ENCODE peak calls at places on chromosome 3, in five cellular contexts. S is tibial artery, O is body of pancreas, T is neural progenitor cell, G is bronchial epithelial cell. C is an unnamed sample.

GRCh38 chr3:36700537-36701248 is 63.7 kb downstream of the DCLK3 start:
- DNase-seq in T (peak; percentile 74), S (no peak), G (peak; percentile 63), O (peak; percentile 51), C (peak; percentile 81)

GRCh38 chr3:43768594-43768993 is 77.9 kb downstream of the ABHD5 start:
- DNase-seq in G (peak; percentile 79), T (no peak), S (peak; percentile 77), O (peak; percentile 12), C (peak; percentile 27)

GRCh38 chr3:63918321-63918720 is 6.1 kb upstream of the SCAANT1 start:
- DNase-seq in S (no peak), T (no peak), G (peak; percentile 54), O (no peak), C (peak; percentile 39)

GRCh38 chr3:44952689-44953088 is 23.3 kb downstream of the ZDHHC3 start:
- DNase-seq in S (no peak), O (no peak), G (no peak), T (no peak), C (no peak)

GRCh38 chr3:16318216-16318615 is 53.2 kb downstream of the OXNAD1 start:
- DNase-seq in O (no peak), G (no peak), S (no peak), T (no peak), C (no peak)

GRCh38 chr3:108243243-108243642 is 21.0 kb upstream of the IFT57 start:
- DNase-seq in O (no peak), S (no peak), T (no peak), G (no peak), C (peak; percentile 57)

GRCh38 chr3:10964537-10965167 is 27.9 kb upstream of the SLC6A1 start:
- DNase-seq in G (peak; percentile 22), T (peak; percentile 79), O (no peak), S (no peak), C (peak; percentile 48)

GRCh38 chr3:58899159-58899952 is 150.5 kb downstream of the CFAP20DC start:
- DNase-seq in G (peak; percentile 30), T (no peak), S (peak; percentile 62), O (peak; percentile 6), C (peak; percentile 47)

GRCh38 chr3:164332856-164333802 is 745.2 kb downstream of the SI start:
- DNase-seq in O (no peak), S (no peak), T (peak; percentile 82), G (no peak), C (no peak)

GRCh38 chr3:193727089-193727488 is 134.1 kb downstream of the OPA1 start:
- DNase-seq in O (no peak), T (no peak), S (no peak), G (no peak), C (no peak)

GRCh38 chr3:153443961-153444360 is 281.9 kb downstream of the RAP2B start:
- DNase-seq in S (no peak), T (peak; percentile 4), G (peak; percentile 8), O (no peak), C (peak; percentile 65)

GRCh38 chr3:151395806-151396205 is 11.3 kb upstream of the P2RY12 start:
- DNase-seq in T (no peak), G (peak; percentile 97), S (no peak), O (no peak), C (peak; percentile 71)

GRCh38 chr3:147945968-147946519 is 536.9 kb downstream of the ZIC1 start:
- DNase-seq in G (peak; percentile 30), O (peak; percentile 57), S (no peak), T (peak; percentile 23), C (peak; percentile 61)

GRCh38 chr3:101836907-101837598 is 12.3 kb upstream of the NFKBIZ start:
- DNase-seq in T (no peak), O (peak; percentile 28), G (peak; percentile 75), S (no peak), C (peak; percentile 67)

GRCh38 chr3:104933981-104934380 is 432.7 kb upstream of the ALCAM start:
- DNase-seq in T (no peak), O (no peak), G (no peak), S (no peak), C (no peak)

GRCh38 chr3:71602256-71602655 is 18.7 kb upstream of the FOXP1 start:
- DNase-seq in O (no peak), S (no peak), T (no peak), G (no peak), C (no peak)

GRCh38 chr3:156246939-156247725 is 126.8 kb downstream of the KCNAB1 start:
- DNase-seq in T (no peak), O (no peak), G (peak; percentile 42), S (no peak), C (no peak)

GRCh38 chr3:10703875-10704274 is 112.2 kb upstream of the SLC6A11 start:
- DNase-seq in T (peak; percentile 78), S (no peak), O (no peak), G (peak; percentile 46), C (peak; percentile 60)

GRCh38 chr3:66195347-66195783 is 25.4 kb upstream of the SLC25A26 start:
- DNase-seq in S (peak; percentile 67), O (peak; percentile 47), G (peak; percentile 13), T (peak; percentile 89), C (peak; percentile 46)

GRCh38 chr3:146636881-146637280 is 31.7 kb upstream of the PLSCR5 start:
- DNase-seq in T (no peak), O (no peak), G (no peak), S (no peak), C (no peak)

GRCh38 chr3:66338927-66339326 is 118.1 kb downstream of the SLC25A26 start:
- DNase-seq in T (no peak), O (no peak), S (no peak), G (peak; percentile 46), C (peak; percentile 49)

GRCh38 chr3:81097894-81098293 is 663.6 kb downstream of the GBE1 start:
- DNase-seq in O (no peak), G (no peak), S (no peak), T (no peak), C (no peak)

GRCh38 chr3:48997714-48998637 is 7.9 kb downstream of the P4HTM start:
- DNase-seq in G (no peak), S (no peak), O (peak; percentile 42), T (peak; percentile 71), C (no peak)

GRCh38 chr3:42934111-42934510 is 28.2 kb downstream of the ZNF662 start:
- DNase-seq in S (no peak), G (no peak), O (no peak), T (no peak), C (no peak)

GRCh38 chr3:184373422-184373821 is 4.6 kb downstream of the THPO start:
- DNase-seq in O (no peak), T (no peak), S (no peak), G (no peak), C (no peak)
- H3K27me3 ChIP-seq in O (no peaks in the 10 kb centered on the region), T (peaks cover 3% of the 10 kb centered on the region), S (no peaks in the 10 kb centered on the region), G (peaks cover 15% of the 10 kb centered on the region), C (peaks cover 36% of the 10 kb centered on the region)

GRCh38 chr3:18440053-18440768 is 15.1 kb upstream of the SATB1 start:
- DNase-seq in S (no peak), T (no peak), O (no peak), G (peak; percentile 23), C (peak; percentile 19)
- H3K27me3 ChIP-seq in S (no peaks in the 10 kb centered on the region), T (peaks cover 52% of the 10 kb centered on the region), O (no peaks in the 10 kb centered on the region), G (peaks cover 16% of the 10 kb centered on the region), C (peaks cover 19% of the 10 kb centered on the region)

DNA sequence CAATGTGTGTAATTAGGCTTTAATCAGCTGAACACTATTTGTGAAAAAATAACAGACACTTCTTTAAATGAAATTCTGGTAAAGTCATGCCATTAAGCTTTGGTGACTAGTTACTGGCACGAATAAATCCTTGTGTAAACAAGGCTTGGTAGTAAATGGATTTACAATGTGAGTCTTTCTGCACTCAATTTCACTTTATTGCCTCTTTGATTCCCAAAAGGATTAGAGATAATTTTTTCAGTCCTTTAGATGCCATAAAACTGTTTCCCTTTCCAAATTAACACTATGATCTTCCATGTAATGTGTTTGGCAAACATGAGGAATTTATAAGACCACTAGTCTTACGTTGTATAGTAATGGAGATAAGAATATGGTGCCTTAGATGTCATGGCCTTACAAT is 339.5 kb upstream of the DNAJC19 start:
- DNase-seq in T (no peak), G (no peak), O (no peak), S (no peak), C (peak; percentile 13)
- H3K27me3 ChIP-seq in T (no peaks in the 10 kb centered on the region), G (no peaks in the 10 kb centered on the region), O (no peaks in the 10 kb centered on the region), S (no peaks in the 10 kb centered on the region), C (peaks cover 8% of the 10 kb centered on the region)

GRCh38 chr3:123342631-123343080 is 106.2 kb downstream of the ADCY5 start:
- DNase-seq in O (no peak), G (no peak), S (peak; percentile 58), T (no peak), C (no peak)

GRCh38 chr3:123343296-123344174 is 105.4 kb downstream of the ADCY5 start:
- DNase-seq in T (no peak), O (no peak), S (peak; percentile 68), G (no peak), C (no peak)

GRCh38 chr3:123344175-123344908 is 104.5 kb downstream of the ADCY5 start:
- DNase-seq in O (no peak), G (no peak), S (peak; percentile 64), T (no peak), C (no peak)

GRCh38 chr3:123339302-123339701 is 109.6 kb downstream of the ADCY5 start:
- DNase-seq in T (no peak), S (peak; percentile 37), G (no peak), O (no peak), C (no peak)

GRCh38 chr3:123341871-123342630 is 106.8 kb downstream of the ADCY5 start:
- DNase-seq in T (no peak), G (no peak), O (no peak), S (peak; percentile 43), C (no peak)
- H3K27me3 ChIP-seq in T (no peaks in the 10 kb centered on the region), G (peaks cover 3% of the 10 kb centered on the region), O (no peaks in the 10 kb centered on the region), S (no peaks in the 10 kb centered on the region), C (peaks cover 14% of the 10 kb centered on the region)

DNA sequence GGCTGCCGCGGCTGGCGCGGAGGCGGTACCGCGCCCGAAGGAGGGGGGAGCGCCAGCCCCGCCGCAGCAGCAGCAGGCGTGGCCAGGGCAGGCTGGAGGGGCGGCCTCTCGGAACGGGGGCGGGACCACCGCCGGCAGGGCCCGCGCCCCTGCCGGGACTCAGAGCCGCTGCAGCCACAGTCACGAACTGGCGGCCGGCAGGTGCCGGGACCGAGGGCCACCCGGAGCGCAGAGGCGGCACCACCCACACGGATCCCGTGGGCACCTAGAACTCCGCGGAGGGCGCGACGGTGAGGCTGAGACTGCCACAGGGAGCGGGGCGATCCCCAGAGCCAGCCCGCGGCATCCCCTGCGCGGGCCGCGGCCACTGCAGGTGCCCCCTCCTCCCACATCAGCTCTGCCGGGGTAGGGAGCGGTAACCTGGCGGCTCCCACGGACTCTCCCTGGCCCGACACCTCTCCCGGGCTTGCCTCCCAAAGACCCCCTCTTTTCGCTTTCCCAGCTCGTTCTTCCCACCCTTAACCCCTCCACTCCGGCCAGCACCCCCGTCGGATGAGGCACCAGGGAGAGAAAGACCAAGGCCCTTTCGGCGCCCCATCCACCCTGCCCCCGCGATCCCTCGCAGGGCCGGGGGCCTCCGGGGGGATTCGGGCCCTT is at the start of gene VWA5B2:
- DNase-seq in O (peak; percentile 77), G (peak; percentile 8), T (peak; percentile 94), S (no peak), C (peak; percentile 80)
- H3K27me3 ChIP-seq in O (no peaks in the 10 kb centered on the region), G (peaks cover 36% of the 10 kb centered on the region), T (peaks cover 98% of the 10 kb centered on the region), S (peaks cover 8% of the 10 kb centered on the region), C (peaks cover 10% of the 10 kb centered on the region)